ENCODE peak calls at places on chromosomes 16 and 17, in four cellular contexts. X is K562, L is WTC11, R is HepG2. S is an unnamed sample.

GRCh38 chr17:9557356-9557755 is 18.3 kb downstream of the STX8 start:
- DNase-seq in X (no peak), L (no peak), R (peak; percentile 16), S (no peak)

GRCh38 chr17:7587831-7588230 is 2.1 kb downstream of the SOX15 start:
- DNase-seq in X (no peak), L (no peak), R (no peak), S (no peak)

GRCh38 chr17:16504974-16505373 is 13.0 kb upstream of the LRRC75A start:
- DNase-seq in X (no peak), L (no peak), R (no peak), S (no peak)

GRCh38 chr16:2339521-2340484 is 725 bp downstream of the ABCA3 start:
- DNase-seq in X (peak; percentile 78), L (peak; percentile 55), R (peak; percentile 15), S (peak; percentile 57)

GRCh38 chr16:180101-180920 is at the start of gene HBQ1:
- DNase-seq in X (peak; percentile 78), L (peak; percentile 60), R (peak; percentile 21), S (peak; percentile 52)

GRCh38 chr16:15934991-15935390 is 14.4 kb upstream of the ABCC1 start:
- DNase-seq in X (no peak), L (no peak), R (no peak), S (no peak)

GRCh38 chr16:27317738-27318398 is 4.1 kb downstream of the IL4R start:
- DNase-seq in X (no peak), L (no peak), R (no peak), S (no peak)

GRCh38 chr17:14308965-14309879 is 8.3 kb downstream of the HS3ST3B1 start:
- DNase-seq in X (peak; percentile 96), L (peak; percentile 99), R (peak; percentile 94), S (peak; percentile 94)

GRCh38 chr16:89052191-89052787 is 41.4 kb upstream of the ACSF3 start:
- DNase-seq in X (no peak), L (no peak), R (no peak), S (no peak)

GRCh38 chr16:75860654-75861053 is 134.4 kb upstream of the CPHXL start:
- DNase-seq in X (no peak), L (no peak), R (peak; percentile 21), S (no peak)

GRCh38 chr17:79150799-79151198 is 76.2 kb downstream of the ENGASE start:
- DNase-seq in X (no peak), L (no peak), R (no peak), S (no peak)

GRCh38 chr16:77273815-77274214 is 74.6 kb downstream of the SYCE1L start:
- DNase-seq in X (no peak), L (no peak), R (no peak), S (no peak)

GRCh38 chr16:90012978-90013745 is 6.1 kb downstream of the DBNDD1 start:
- DNase-seq in X (no peak), L (no peak), R (no peak), S (no peak)

GRCh38 chr17:11363575-11363974 is 122.6 kb downstream of the SHISA6 start:
- DNase-seq in X (no peak), L (no peak), R (no peak), S (no peak)

GRCh38 chr17:8122391-8122922 is 1.4 kb downstream of the HES7 start:
- DNase-seq in X (no peak), L (peak; percentile 77), R (no peak), S (no peak)

GRCh38 chr17:50055055-50055425 is 870 bp upstream of the ITGA3 start:
- DNase-seq in X (no peak), L (peak; percentile 69), R (no peak), S (no peak)

GRCh38 chr17:27469256-27469655 is 13.0 kb downstream of the KSR1 start:
- DNase-seq in X (no peak), L (no peak), R (no peak), S (no peak)

GRCh38 chr16:86925067-86925791 is 346.9 kb downstream of the FOXL1 start:
- DNase-seq in X (no peak), L (no peak), R (no peak), S (peak; percentile 52)

GRCh38 chr17:82313195-82314011 is 4.0 kb downstream of the CD7 start:
- DNase-seq in X (no peak), L (no peak), R (no peak), S (no peak)
- TF ChIP-seq ELF4 in X (no peak), L (no peak), R (no peak), S (no peak)

GRCh38 chr16:57022445-57022844 is 33.1 kb downstream of the NLRC5 start:
- DNase-seq in X (no peak), L (no peak), R (no peak), S (no peak)
- TF ChIP-seq ELF4 in X (no peak), L (no peak), R (no peak), S (no peak)

GRCh38 chr17:65403129-65403528 is 158.3 kb downstream of the AXIN2 start:
- DNase-seq in X (no peak), L (no peak), R (no peak), S (no peak)
- TF ChIP-seq ELF4 in X (no peak), L (no peak), R (no peak), S (no peak)

DNA sequence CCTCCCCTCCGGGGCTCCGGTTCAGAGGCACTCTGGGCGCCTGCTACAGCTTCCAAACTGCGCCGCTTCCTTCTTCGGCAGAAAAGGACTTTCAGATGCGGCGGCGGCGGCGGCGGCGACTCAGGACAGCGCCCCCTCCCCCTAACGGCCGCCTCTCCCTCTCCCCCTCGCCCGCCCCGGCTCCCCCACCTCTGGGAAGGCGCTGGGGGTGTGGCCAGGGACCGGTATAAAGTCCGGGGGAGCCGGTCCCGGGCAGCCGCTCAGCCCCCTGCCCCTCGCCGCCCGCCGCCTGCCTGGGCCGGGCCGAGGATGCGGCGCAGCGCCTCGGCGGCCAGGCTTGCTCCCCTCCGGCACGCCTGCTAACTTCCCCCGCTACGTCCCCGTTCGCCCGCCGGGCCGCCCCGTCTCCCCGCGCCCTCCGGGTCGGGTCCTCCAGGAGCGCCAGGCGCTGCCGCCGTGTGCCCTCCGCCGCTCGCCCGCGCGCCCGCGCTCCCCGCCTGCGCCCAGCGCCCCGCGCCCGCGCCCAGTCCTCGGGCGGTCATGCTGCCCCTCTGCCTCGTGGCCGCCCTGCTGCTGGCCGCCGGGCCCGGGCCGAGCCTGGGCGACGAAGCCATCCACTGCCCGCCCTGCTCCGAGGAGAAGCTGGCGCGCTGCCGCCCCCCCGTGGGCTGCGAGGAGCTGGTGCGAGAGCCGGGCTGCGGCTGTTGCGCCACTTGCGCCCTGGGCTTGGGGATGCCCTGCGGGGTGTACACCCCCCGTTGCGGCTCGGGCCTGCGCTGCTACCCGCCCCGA is at the start of gene IGFBP4:
- DNase-seq in X (peak; percentile 91), L (peak; percentile 88), R (peak; percentile 69), S (peak; percentile 59)
- TF ChIP-seq ELF4 in X (no peak), L (no peak), R (no peak), S (no peak)

GRCh38 chr16:78957328-78958100 is 643.0 kb downstream of the MAF start:
- DNase-seq in X (no peak), L (no peak), R (no peak), S (no peak)
- TF ChIP-seq ELF4 in X (no peak), L (no peak), R (no peak), S (no peak)